ENCODE peak calls at places on chromosomes 6 and 20, in ten cellular contexts. E is psoas muscle, K is endodermal cell, N is OCI-LY7, R is mammary epithelial cell, Y is pancreas, C is A673, L is esophagus squamous epithelium, I is left ventricle myocardium inferior, V is IMR-90. T is an unnamed sample. For H3K4me1, the result is how much of the 10 kb centered on the place peaks cover.

GRCh38 chr6:75098709-75099108 is 107.1 kb downstream of the COL12A1 start:
- DNase-seq in E (peak), K (no peak), N (no peak), R (peak), Y (no peak), C (peak), L (no peak), I (peak), V (peak), T (peak)

GRCh38 chr6:27591660-27592059 is 118.8 kb upstream of the ZNF184 start:
- DNase-seq in E (no peak), K (peak), N (no peak), R (peak), Y (no peak), C (peak), L (no peak), I (no peak), V (peak), T (no peak)

GRCh38 chr20:50385733-50386640 is 124.2 kb upstream of the PTPN1 start:
- DNase-seq in E (peak), K (no peak), N (no peak), R (no peak), Y (no peak), C (no peak), L (no peak), I (no peak), V (peak), T (no peak)

GRCh38 chr6:160428818-160429744 is 80.9 kb downstream of the SLC22A3 start:
- DNase-seq in E (no peak), K (peak), N (no peak), R (no peak), Y (no peak), C (no peak), L (no peak), I (no peak), V (no peak), T (no peak)

GRCh38 chr6:12296255-12296573 is 6.1 kb downstream of the EDN1 start:
- DNase-seq in E (no peak), K (no peak), N (no peak), R (peak), Y (no peak), C (no peak), L (no peak), I (no peak), V (peak), T (peak)

GRCh38 chr20:9068232-9068781 is 580 bp upstream of the PLCB4 start:
- DNase-seq in E (peak), K (peak), N (no peak), R (no peak), Y (peak), C (peak), L (no peak), I (peak), V (peak), T (peak)

GRCh38 chr6:147201885-147202515 is 2.2 kb upstream of the STXBP5 start:
- DNase-seq in E (no peak), K (peak), N (peak), R (peak), Y (no peak), C (no peak), L (no peak), I (no peak), V (peak), T (peak)

GRCh38 chr6:163457637-163458561 is 43.4 kb downstream of the QKI start:
- DNase-seq in E (no peak), K (no peak), N (no peak), R (peak), Y (no peak), C (no peak), L (no peak), I (no peak), V (peak), T (peak)

GRCh38 chr6:161480416-161481165 is 206.7 kb upstream of the AGPAT4 start:
- DNase-seq in E (no peak), K (no peak), N (no peak), R (no peak), Y (no peak), C (no peak), L (no peak), I (no peak), V (no peak), T (no peak)

GRCh38 chr6:149031545-149032317 is 284.9 kb downstream of the UST start:
- DNase-seq in E (no peak), K (no peak), N (no peak), R (peak), Y (no peak), C (no peak), L (no peak), I (no peak), V (peak), T (peak)

GRCh38 chr20:57080796-57081195 is 185.6 kb downstream of the BMP7 start:
- DNase-seq in E (no peak), K (no peak), N (no peak), R (peak), Y (peak), C (no peak), L (no peak), I (no peak), V (no peak), T (no peak)

GRCh38 chr20:57048027-57048869 is 218.2 kb downstream of the BMP7 start:
- DNase-seq in E (no peak), K (peak), N (peak), R (peak), Y (no peak), C (peak), L (no peak), I (no peak), V (no peak), T (peak)

GRCh38 chr20:5150226-5151076 is 23.6 kb downstream of the CDS2 start:
- DNase-seq in E (peak), K (no peak), N (no peak), R (no peak), Y (no peak), C (no peak), L (no peak), I (no peak), V (peak), T (no peak)

GRCh38 chr20:31608256-31608980 is 3.3 kb downstream of the ID1 start:
- DNase-seq in E (peak), K (peak), N (no peak), R (peak), Y (peak), C (no peak), L (no peak), I (peak), V (peak), T (peak)

GRCh38 chr20:50380697-50381040 is 129.5 kb upstream of the PTPN1 start:
- DNase-seq in E (no peak), K (no peak), N (peak), R (peak), Y (no peak), C (peak), L (no peak), I (no peak), V (peak), T (peak)

GRCh38 chr20:38304845-38305447 is 990 bp downstream of the BPI start:
- DNase-seq in E (peak), K (peak), N (peak), R (peak), Y (no peak), C (peak), L (no peak), I (no peak), V (peak), T (no peak)

GRCh38 chr6:44681782-44682181 is 294.3 kb downstream of the CDC5L start:
- DNase-seq in E (no peak), K (peak), N (no peak), R (no peak), Y (no peak), C (no peak), L (no peak), I (no peak), V (no peak), T (no peak)

GRCh38 chr6:13373488-13373886 is 45.1 kb upstream of the TBC1D7 start:
- DNase-seq in E (no peak), K (no peak), N (no peak), R (no peak), Y (no peak), C (no peak), L (no peak), I (no peak), V (peak), T (no peak)

GRCh38 chr6:3876131-3876530 is 27.0 kb downstream of the FAM50B start:
- DNase-seq in E (peak), K (peak), N (no peak), R (no peak), Y (no peak), C (no peak), L (no peak), I (peak), V (no peak), T (no peak)

GRCh38 chr20:47740225-47741184 is 44.8 kb downstream of the SULF2 start:
- DNase-seq in E (peak), K (no peak), N (no peak), R (no peak), Y (no peak), C (peak), L (no peak), I (peak), V (no peak), T (peak)

GRCh38 chr6:157990321-157991066 is 8.8 kb downstream of the SYNJ2 start:
- DNase-seq in E (no peak), K (no peak), N (peak), R (no peak), Y (no peak), C (peak), L (no peak), I (no peak), V (no peak), T (no peak)

GRCh38 chr6:134464690-134465411 is 146.9 kb upstream of the SGK1 start:
- DNase-seq in E (peak), K (no peak), N (no peak), R (peak), Y (no peak), C (peak), L (no peak), I (no peak), V (peak), T (no peak)

GRCh38 chr20:63509088-63509564 is 10.2 kb upstream of the EEF1A2 start:
- DNase-seq in E (peak), K (peak), N (no peak), R (no peak), Y (peak), C (no peak), L (no peak), I (no peak), V (peak), T (no peak)

GRCh38 chr6:25359191-25359861 is 80.2 kb downstream of the CARMIL1 start:
- DNase-seq in E (peak), K (peak), N (no peak), R (peak), Y (no peak), C (peak), L (no peak), I (peak), V (peak), T (no peak)

GRCh38 chr6:159679091-159680077 is 13.7 kb downstream of the SOD2 start:
- DNase-seq in E (no peak), K (no peak), N (no peak), R (no peak), Y (no peak), C (no peak), L (no peak), I (no peak), V (peak), T (no peak)

GRCh38 chr20:11891827-11892521 is 25.7 kb upstream of the BTBD3 start:
- DNase-seq in E (no peak), K (peak), N (no peak), R (peak), Y (no peak), C (peak), L (no peak), I (peak), V (peak), T (peak)

DNA sequence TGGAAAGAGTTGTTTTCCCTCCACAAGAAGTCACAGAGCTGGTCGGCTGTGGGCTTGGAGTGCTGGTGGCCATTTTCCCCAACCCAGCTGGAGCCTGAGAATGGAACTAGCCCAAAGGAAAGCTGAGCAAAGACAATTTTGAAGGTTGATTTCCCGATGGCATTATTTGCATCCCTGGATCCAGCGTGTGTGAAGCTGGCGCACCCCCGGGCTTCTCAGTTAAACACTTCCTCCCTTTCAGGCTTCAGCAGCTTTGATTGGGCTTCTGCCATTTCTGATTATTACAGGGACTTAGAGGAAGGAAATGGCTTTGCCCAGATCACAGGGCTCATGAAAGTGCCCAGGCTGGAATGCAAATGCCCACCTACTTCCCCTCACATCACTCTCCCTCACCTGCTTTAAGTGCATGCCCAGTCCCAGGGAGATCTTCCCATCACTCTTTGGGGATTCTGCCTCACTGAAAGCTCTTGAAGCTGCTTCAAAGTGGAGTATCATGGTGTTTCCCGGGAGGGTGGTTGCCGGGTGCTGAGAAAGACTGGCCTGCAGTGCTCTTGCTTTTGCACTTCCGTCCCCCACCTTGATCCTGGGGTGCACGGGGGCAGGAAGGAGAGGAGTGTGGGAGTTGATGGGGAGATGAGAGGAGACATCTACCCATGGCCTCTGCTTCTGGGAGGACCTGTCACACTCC is 28.2 kb downstream of the PHACTR3 start:
- DNase-seq in E (no peak), K (no peak), N (no peak), R (no peak), Y (no peak), C (no peak), L (no peak), I (no peak), V (no peak), T (no peak)
- H3K4me1 ChIP-seq in E (under half), K (under half), N (under half), R (under half), Y (under half), C (under half), L (under half), I (under half), V (under half), T (under half)

DNA sequence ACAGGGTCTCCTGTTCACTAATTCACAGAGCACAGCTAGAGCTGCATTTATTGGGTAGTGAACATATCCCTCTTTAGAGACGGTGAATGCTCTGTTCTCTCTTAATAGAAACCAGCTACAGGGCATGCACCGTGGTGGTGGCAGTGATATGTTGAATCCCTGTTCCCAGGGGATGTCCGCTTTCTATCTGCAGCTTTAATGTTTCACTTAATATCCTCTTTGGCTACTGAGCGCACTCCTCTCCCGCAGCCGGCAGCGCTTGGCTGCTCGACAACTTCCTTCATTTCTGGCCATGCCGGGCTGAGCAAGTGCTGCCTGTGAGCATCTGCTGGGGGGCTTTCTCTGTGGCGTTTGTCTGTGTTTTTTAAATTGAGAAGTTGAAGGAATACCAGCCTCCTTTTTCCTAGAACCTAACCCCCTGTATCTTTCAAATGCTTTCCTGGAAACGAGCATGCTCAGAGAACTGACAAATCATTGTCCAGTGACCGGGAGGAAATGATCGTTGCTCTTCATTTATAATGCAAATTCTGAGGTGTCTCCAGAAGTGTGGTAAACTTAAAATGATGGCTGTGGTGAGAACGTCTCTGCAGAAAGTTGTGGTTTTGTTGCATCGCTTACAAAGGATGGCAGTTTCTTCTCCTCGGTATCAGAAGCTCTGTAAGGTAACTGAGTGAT is 297.9 kb downstream of the UTRN start:
- DNase-seq in E (peak), K (peak), N (peak), R (no peak), Y (peak), C (peak), L (no peak), I (peak), V (peak), T (peak)
- H3K4me3 ChIP-seq in E (peak), K (peak), N (peak), R (no peak), Y (no peak), C (peak), L (no peak), I (peak), V (peak), T (peak)

GRCh38 chr20:41245086-41245707 is 72.3 kb downstream of the ZHX3 start:
- DNase-seq in E (no peak), K (peak), N (no peak), R (no peak), Y (no peak), C (no peak), L (no peak), I (no peak), V (peak), T (no peak)
- TF ChIP-seq CTCF in E (peak), K (no peak), N (no peak), R (peak), Y (no peak), C (no peak), L (no peak), I (peak), V (no peak), T (no peak)

GRCh38 chr6:117495873-117496272 is 13.4 kb downstream of the DCBLD1 start:
- DNase-seq in E (no peak), K (no peak), N (no peak), R (peak), Y (no peak), C (no peak), L (no peak), I (no peak), V (peak), T (no peak)

GRCh38 chr6:117494694-117495318 is 12.3 kb downstream of the DCBLD1 start:
- DNase-seq in E (no peak), K (no peak), N (no peak), R (peak), Y (no peak), C (no peak), L (no peak), I (no peak), V (no peak), T (no peak)

GRCh38 chr6:117496383-117496990 is 14.0 kb downstream of the DCBLD1 start:
- DNase-seq in E (no peak), K (no peak), N (no peak), R (peak), Y (no peak), C (no peak), L (no peak), I (no peak), V (peak), T (no peak)

GRCh38 chr6:117494283-117494682 is 11.8 kb downstream of the DCBLD1 start:
- DNase-seq in E (no peak), K (no peak), N (no peak), R (no peak), Y (no peak), C (no peak), L (no peak), I (no peak), V (no peak), T (no peak)

DNA sequence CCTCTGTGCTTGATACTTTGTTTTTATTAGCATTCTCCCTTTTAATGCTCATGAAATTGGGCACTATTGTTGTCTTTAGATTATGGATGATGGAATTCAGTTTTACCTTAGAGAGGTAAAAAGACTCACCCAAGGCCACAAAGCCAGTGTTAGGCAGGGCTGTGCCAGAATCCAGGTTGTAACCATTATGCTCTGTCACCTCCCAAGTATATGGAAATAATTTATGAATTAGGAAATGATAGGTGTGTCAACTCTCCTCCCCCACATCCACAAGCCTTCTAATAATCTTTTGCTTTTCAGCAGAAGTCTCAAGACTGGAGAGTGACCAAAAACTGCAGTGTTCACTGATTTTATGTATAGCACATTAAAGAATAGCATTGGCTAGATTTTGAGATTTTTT is 13.0 kb downstream of the DCBLD1 start:
- DNase-seq in E (no peak), K (no peak), N (no peak), R (peak), Y (no peak), C (no peak), L (no peak), I (no peak), V (no peak), T (no peak)
- H3K4me1 ChIP-seq in E (under half), K (under half), N (under half), R (half or more), Y (under half), C (under half), L (under half), I (under half), V (under half), T (under half)

DNA sequence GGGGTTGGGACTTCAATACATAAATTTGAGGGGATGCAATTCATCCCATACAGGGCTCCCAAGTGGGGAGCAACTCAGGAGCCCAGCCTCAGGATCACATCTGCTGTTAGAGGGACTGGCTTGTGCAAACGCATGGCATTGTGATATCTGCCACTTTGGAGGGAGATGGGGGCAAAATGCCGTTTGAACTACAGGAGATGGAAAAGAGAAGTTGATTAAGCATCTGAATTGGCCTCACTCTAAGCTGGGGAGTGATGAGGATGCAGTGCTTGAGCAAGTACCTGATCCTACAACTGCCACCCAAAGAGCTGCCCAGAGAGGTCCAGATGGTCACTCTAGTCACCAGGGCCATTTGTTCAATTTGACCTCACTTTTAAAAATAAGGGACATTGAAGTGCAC is 2.0 kb downstream of the LY86 start:
- DNase-seq in E (no peak), K (no peak), N (peak), R (no peak), Y (no peak), C (no peak), L (no peak), I (no peak), V (no peak), T (no peak)
- H3K4me3 ChIP-seq in E (no peak), K (no peak), N (peak), R (no peak), Y (no peak), C (no peak), L (no peak), I (no peak), V (no peak), T (no peak)

DNA sequence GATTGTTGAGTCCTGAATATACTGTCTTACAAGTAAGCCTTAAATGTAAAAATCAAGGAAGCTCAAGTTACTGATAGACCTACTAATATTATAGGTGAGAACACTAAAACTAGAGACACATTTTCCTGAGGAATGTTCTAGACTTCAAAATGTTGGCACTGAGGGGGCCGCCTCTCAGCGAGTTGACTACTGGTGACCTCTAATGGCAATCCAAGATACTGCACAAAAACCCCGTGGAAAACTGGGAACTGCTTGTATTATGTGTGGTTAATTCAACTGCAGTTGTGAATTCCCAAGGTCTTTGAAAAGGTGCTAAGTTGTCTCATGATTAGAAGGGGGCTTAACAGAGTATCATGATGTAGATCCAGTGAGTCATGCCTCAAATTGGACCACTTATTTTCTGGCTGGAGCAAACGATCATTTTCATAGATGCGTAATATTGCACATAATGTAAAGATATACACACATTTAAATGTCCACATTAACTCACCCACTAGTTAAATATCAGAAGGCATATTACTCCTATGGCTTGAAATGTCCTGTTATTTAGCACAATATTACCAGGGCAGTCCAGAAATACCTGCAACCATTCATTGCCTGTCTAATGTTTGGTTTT is 336.2 kb downstream of the FOXA2 start:
- DNase-seq in E (no peak), K (peak), N (peak), R (no peak), Y (no peak), C (peak), L (no peak), I (no peak), V (no peak), T (no peak)
- TF ChIP-seq CTCF in E (peak), K (peak), N (peak), R (peak), Y (no peak), C (peak), L (peak), I (peak), V (peak), T (peak)